ENCODE peak calls at places on chromosomes 3 and 15, in ten cellular contexts. C is Right ventricle myocardium inferior, K is cerebellar cortex, X is left ventricle myocardium superior, P is left ventricle myocardium inferior, J is Right ventricle myocardium superior, Q is AG08396, F is T47D, O is nucleus accumbens, T is ELR. G is an unnamed sample.

GRCh38 chr15:83871808-83872559 is 218.1 kb downstream of the ADAMTSL3 start:
- DNase-seq in T (peak; percentile 58), J (no peak), F (no peak), C (no peak), O (peak; percentile 2), K (no peak), X (peak; percentile 36), P (no peak), Q (peak; percentile 58), G (no peak)

GRCh38 chr3:52503788-52504424 is 8.8 kb downstream of the STAB1 start:
- DNase-seq in P (no peak), T (no peak), J (no peak), O (no peak), C (no peak), Q (no peak), F (no peak), K (no peak), X (no peak), G (no peak)

GRCh38 chr3:141686477-141687280 is 51.4 kb upstream of the RNF7 start:
- DNase-seq in K (no peak), C (peak; percentile 80), X (peak; percentile 74), J (peak; percentile 80), Q (peak; percentile 73), P (peak; percentile 63), O (peak; percentile 75), F (no peak), T (peak; percentile 81), G (peak; percentile 83)

GRCh38 chr3:45546636-45547201 is 47.8 kb upstream of the LIMD1 start:
- DNase-seq in P (no peak), T (no peak), J (no peak), C (no peak), O (no peak), K (peak; percentile 28), Q (no peak), F (no peak), X (no peak), G (no peak)

GRCh38 chr3:166510382-166510781 is 673.2 kb upstream of the BCHE start:
- DNase-seq in J (no peak), K (no peak), C (no peak), P (no peak), T (no peak), X (no peak), F (no peak), Q (no peak), O (no peak), G (no peak)

GRCh38 chr3:134357914-134358811 is 16.1 kb downstream of the AMOTL2 start:
- DNase-seq in O (no peak), C (no peak), P (no peak), J (no peak), X (peak; percentile 46), Q (peak; percentile 86), T (peak; percentile 98), F (no peak), K (peak; percentile 87), G (peak; percentile 79)

GRCh38 chr15:33114484-33114767 is 80.1 kb downstream of the FMN1 start:
- DNase-seq in F (no peak), P (no peak), J (no peak), Q (peak; percentile 76), C (no peak), T (no peak), X (no peak), K (no peak), O (no peak), G (no peak)

GRCh38 chr3:12644297-12644937 is 19.5 kb downstream of the RAF1 start:
- DNase-seq in J (no peak), O (no peak), T (peak; percentile 45), X (no peak), F (no peak), C (no peak), K (no peak), P (no peak), Q (peak; percentile 53), G (no peak)

GRCh38 chr3:138186803-138187295 is 252 bp upstream of the ARMC8 start:
- DNase-seq in K (peak; percentile 92), F (no peak), C (peak; percentile 97), J (peak; percentile 96), T (peak; percentile 91), Q (peak; percentile 98), P (peak; percentile 93), O (peak; percentile 29), X (peak; percentile 96), G (peak; percentile 94)

GRCh38 chr15:100114100-100114499 is 227.7 kb downstream of the ADAMTS17 start:
- DNase-seq in X (peak; percentile 82), O (peak; percentile 46), P (peak; percentile 71), K (peak; percentile 1), T (peak; percentile 63), C (peak; percentile 84), J (peak; percentile 83), F (no peak), Q (peak; percentile 64), G (peak; percentile 90)

GRCh38 chr15:68470049-68470738 is 38.2 kb upstream of the ITGA11 start:
- DNase-seq in K (no peak), P (no peak), T (no peak), Q (no peak), O (no peak), F (no peak), C (no peak), X (no peak), J (no peak), G (no peak)

GRCh38 chr3:30476373-30477082 is 129.9 kb upstream of the TGFBR2 start:
- DNase-seq in C (no peak), F (no peak), K (no peak), P (no peak), O (no peak), T (peak; percentile 54), X (no peak), Q (no peak), J (no peak), G (no peak)

GRCh38 chr3:153373571-153373970 is 211.5 kb downstream of the RAP2B start:
- DNase-seq in X (no peak), C (no peak), Q (no peak), K (no peak), O (no peak), T (peak; percentile 17), J (no peak), F (no peak), P (no peak), G (no peak)

GRCh38 chr3:50165388-50166308 is 10.5 kb downstream of the SEMA3F start:
- DNase-seq in F (no peak), C (no peak), P (no peak), Q (peak; percentile 67), X (peak; percentile 51), O (peak; percentile 63), T (no peak), K (peak; percentile 46), J (peak; percentile 54), G (peak; percentile 92)

GRCh38 chr15:70596354-70597055 is 166.9 kb downstream of the UACA start:
- DNase-seq in C (no peak), X (no peak), Q (peak; percentile 82), P (no peak), F (no peak), K (no peak), O (no peak), J (no peak), T (peak; percentile 93), G (no peak)

GRCh38 chr15:62848631-62849050 is 193.9 kb upstream of the TPM1 start:
- DNase-seq in O (no peak), C (no peak), F (no peak), J (no peak), P (no peak), Q (no peak), K (no peak), X (no peak), T (peak; percentile 48), G (no peak)

GRCh38 chr3:189368384-189368783 is 196.6 kb downstream of the TPRG1 start:
- DNase-seq in J (no peak), Q (no peak), T (no peak), F (no peak), X (no peak), C (no peak), K (no peak), P (no peak), O (no peak), G (no peak)

GRCh38 chr15:68646751-68647150 is 68.0 kb downstream of the CORO2B start:
- DNase-seq in K (no peak), J (no peak), P (no peak), O (no peak), C (no peak), T (no peak), Q (no peak), X (no peak), F (no peak), G (peak; percentile 6)

GRCh38 chr15:67784057-67784781 is 41.1 kb upstream of the SKOR1 start:
- DNase-seq in Q (no peak), P (no peak), X (no peak), T (no peak), O (no peak), K (no peak), C (peak; percentile 60), J (no peak), F (no peak), G (no peak)

GRCh38 chr15:66884661-66885237 is 180.7 kb upstream of the SMAD3 start:
- DNase-seq in J (no peak), C (no peak), Q (no peak), K (no peak), F (no peak), T (no peak), P (no peak), X (no peak), O (no peak), G (peak; percentile 49)

GRCh38 chr3:171286580-171287249 is 173.5 kb downstream of the TNIK start:
- DNase-seq in K (no peak), O (no peak), F (no peak), P (no peak), C (no peak), T (no peak), X (no peak), Q (no peak), J (no peak), G (no peak)

GRCh38 chr15:59296181-59296617 is 76.5 kb downstream of the MYO1E start:
- DNase-seq in T (peak; percentile 92), O (no peak), F (no peak), X (no peak), J (no peak), P (no peak), K (no peak), C (no peak), Q (peak; percentile 62), G (no peak)

GRCh38 chr3:194714564-194714963 is 28.9 kb downstream of the FAM43A start:
- DNase-seq in C (no peak), O (no peak), X (no peak), P (no peak), F (no peak), J (no peak), T (no peak), Q (no peak), K (no peak), G (no peak)

GRCh38 chr15:33641069-33641468 is 327.2 kb upstream of the CHRM5 start:
- DNase-seq in F (no peak), P (no peak), Q (no peak), X (no peak), J (no peak), O (no peak), K (no peak), C (no peak), T (no peak), G (no peak)

GRCh38 chr3:48739955-48740823 is 23.2 kb upstream of the IP6K2 start:
- DNase-seq in O (peak; percentile 92), F (peak; percentile 73), K (peak; percentile 90), Q (peak; percentile 93), C (peak; percentile 95), J (peak; percentile 96), X (peak; percentile 95), T (peak; percentile 81), P (peak; percentile 94), G (peak; percentile 81)

GRCh38 chr3:5580821-5581220 is 393.3 kb downstream of the EDEM1 start:
- DNase-seq in Q (no peak), J (no peak), O (no peak), K (no peak), P (no peak), C (no peak), T (no peak), F (no peak), X (no peak), G (no peak)

GRCh38 chr3:79175870-79176269 is 591.9 kb downstream of the ROBO1 start:
- DNase-seq in P (no peak), F (no peak), C (no peak), T (no peak), X (no peak), Q (no peak), O (no peak), K (no peak), J (no peak), G (no peak)

GRCh38 chr3:177832862-177833261 is 635.6 kb upstream of the TBL1XR1 start:
- DNase-seq in J (no peak), Q (no peak), T (no peak), O (no peak), X (no peak), C (no peak), F (no peak), K (peak; percentile 93), P (no peak), G (no peak)

G was measured in tibial artery.